ENCODE peak calls at places on chromosome 5, in nine cellular contexts. S, E, B, T, I, J, U, Z and G are unnamed samples.

GRCh38 chr5:125411163-125412050 is 665.0 kb upstream of the ZNF608 start:
- DNase-seq in Z (no peak), B (peak), I (no peak), J (no peak), T (peak), E (peak), S (no peak), U (peak), G (no peak)

GRCh38 chr5:142852799-142853198 is 82.6 kb downstream of the ARHGAP26 start:
- DNase-seq in E (no peak), Z (no peak), T (no peak), U (no peak), B (no peak), I (no peak), J (no peak), S (no peak), G (no peak)

GRCh38 chr5:119255571-119256356 is 100.1 kb upstream of the TNFAIP8 start:
- DNase-seq in E (peak), U (no peak), J (no peak), T (no peak), Z (no peak), B (peak), I (no peak), S (no peak), G (no peak)

GRCh38 chr5:177040814-177041410 is 18.4 kb downstream of the ZNF346 start:
- DNase-seq in T (peak), J (peak), S (no peak), Z (no peak), U (no peak), E (peak), B (peak), I (no peak), G (no peak)

GRCh38 chr5:83509535-83509934 is 38.0 kb downstream of the VCAN start:
- DNase-seq in J (no peak), Z (no peak), S (no peak), I (no peak), B (peak), T (peak), E (peak), U (peak), G (no peak)

GRCh38 chr5:65769539-65769938 is 47.5 kb downstream of the NLN start:
- DNase-seq in Z (no peak), I (no peak), B (peak), S (no peak), T (peak), U (peak), J (peak), E (peak), G (no peak)

GRCh38 chr5:95704150-95704549 is 21.4 kb upstream of the SPATA9 start:
- DNase-seq in Z (no peak), J (no peak), U (no peak), S (no peak), I (no peak), E (no peak), T (no peak), B (no peak), G (no peak)

GRCh38 chr5:1098986-1099597 is 12.8 kb downstream of the SLC12A7 start:
- DNase-seq in J (no peak), B (no peak), S (no peak), I (no peak), Z (no peak), E (no peak), U (no peak), T (no peak), G (no peak)

GRCh38 chr5:1209896-1210776 is 8.7 kb downstream of the SLC6A19 start:
- DNase-seq in J (no peak), I (no peak), E (no peak), Z (peak), S (no peak), B (no peak), T (no peak), U (no peak), G (no peak)

GRCh38 chr5:58378613-58379385 is 81.1 kb downstream of the PLK2 start:
- DNase-seq in E (no peak), T (no peak), Z (no peak), S (no peak), U (no peak), I (no peak), B (peak), J (no peak), G (no peak)

GRCh38 chr5:206406-206805 is 11.5 kb downstream of the CCDC127 start:
- DNase-seq in Z (no peak), E (peak), T (peak), I (no peak), B (peak), S (no peak), U (no peak), J (no peak), G (no peak)

GRCh38 chr5:6766558-6767191 is 53.4 kb downstream of the TENT4A start:
- DNase-seq in S (peak), I (no peak), J (peak), U (peak), B (peak), T (peak), Z (peak), E (peak), G (no peak)

GRCh38 chr5:148968311-148968710 is 94.6 kb downstream of the SH3TC2 start:
- DNase-seq in Z (no peak), U (no peak), B (no peak), J (no peak), T (no peak), I (no peak), E (no peak), S (no peak), G (no peak)